ENCODE peak calls at places on chromosomes 7 and 10, in eight cellular contexts. K is RWPE1; E is MCF 10A; R is transverse colon; Y is uterus; Z is CD8-positive, alpha-beta T cell; Q is cardiac muscle cell; L is A673. H is an unnamed sample.

GRCh38 chr7:28432105-28432504 is 19.8 kb downstream of the CREB5 start:
- DNase-seq in K (no peak), L (no peak), Q (no peak), E (no peak), R (no peak), Y (peak), Z (no peak), H (no peak)

GRCh38 chr7:37971491-37971890 is 51.1 kb downstream of the EPDR1 start:
- DNase-seq in Q (no peak), E (no peak), Z (no peak), K (no peak), L (no peak), Y (no peak), R (no peak), H (no peak)

GRCh38 chr10:103757531-103758293 is 97.7 kb downstream of the SH3PXD2A start:
- DNase-seq in E (peak), R (peak), L (no peak), K (peak), Q (no peak), Z (peak), Y (no peak), H (no peak)

GRCh38 chr10:77448226-77448625 is 189.4 kb downstream of the KCNMA1 start:
- DNase-seq in L (no peak), Q (no peak), R (peak), E (no peak), K (no peak), Z (no peak), Y (no peak), H (no peak)

GRCh38 chr10:87626422-87626892 is 33.2 kb upstream of the PAPSS2 start:
- DNase-seq in K (no peak), Y (no peak), R (no peak), Q (peak), Z (no peak), L (no peak), E (no peak), H (no peak)

GRCh38 chr7:375491-375821 is 85.5 kb downstream of the FOXL3 start:
- DNase-seq in R (peak), K (no peak), Q (no peak), Z (no peak), E (no peak), Y (peak), L (no peak), H (no peak)

GRCh38 chr10:127973810-127974311 is 67.0 kb downstream of the PTPRE start:
- DNase-seq in Z (no peak), L (no peak), E (no peak), K (no peak), R (no peak), Y (no peak), Q (no peak), H (no peak)

GRCh38 chr10:344582-345200 is 209.4 kb downstream of the ZMYND11 start:
- DNase-seq in Y (no peak), Q (no peak), L (no peak), R (no peak), K (no peak), Z (no peak), E (no peak), H (no peak)

GRCh38 chr7:135459951-135460567 is 49.8 kb downstream of the CNOT4 start:
- DNase-seq in K (no peak), Y (no peak), Z (no peak), L (no peak), R (no peak), Q (no peak), E (no peak), H (no peak)

GRCh38 chr10:63763744-63764143 is 242.5 kb downstream of the REEP3 start:
- DNase-seq in R (no peak), Z (no peak), E (peak), L (no peak), Q (no peak), Y (no peak), K (peak), H (no peak)

GRCh38 chr7:134820778-134821177 is 41.3 kb downstream of the CALD1 start:
- DNase-seq in R (no peak), K (no peak), Y (no peak), Q (no peak), Z (no peak), L (no peak), E (no peak), H (no peak)

GRCh38 chr10:77428776-77429395 is 208.7 kb downstream of the KCNMA1 start:
- DNase-seq in L (peak), Z (no peak), R (peak), K (peak), Y (peak), E (peak), Q (peak), H (no peak)

GRCh38 chr10:115949282-115949844 is 323.6 kb downstream of the GFRA1 start:
- DNase-seq in R (no peak), K (no peak), Q (no peak), Z (no peak), Y (no peak), L (no peak), E (no peak), H (no peak)

GRCh38 chr10:106511917-106512316 is 652.6 kb downstream of the SORCS1 start:
- DNase-seq in L (no peak), Q (no peak), E (no peak), R (no peak), Y (no peak), Z (no peak), K (no peak), H (no peak)

GRCh38 chr10:17375936-17376584 is 78.3 kb downstream of the ST8SIA6 start:
- DNase-seq in Z (peak), L (peak), K (no peak), R (no peak), Y (no peak), E (peak), Q (peak), H (no peak)

GRCh38 chr7:131300572-131301466 is 26.9 kb upstream of the MKLN1 start:
- DNase-seq in L (no peak), Y (no peak), K (no peak), E (no peak), Q (no peak), R (no peak), Z (no peak), H (no peak)

GRCh38 chr7:40200791-40201190 is 66.0 kb downstream of the SUGCT start:
- DNase-seq in Q (no peak), R (no peak), Z (no peak), Y (no peak), E (no peak), L (no peak), K (no peak), H (no peak)

GRCh38 chr7:66140924-66141323 is 26.3 kb downstream of the CRCP start:
- DNase-seq in L (peak), R (peak), Y (peak), Z (no peak), K (peak), Q (peak), E (peak), H (no peak)

GRCh38 chr7:135745702-135746312 is 2.8 kb downstream of the FAM180A start:
- DNase-seq in Y (peak), K (peak), E (peak), Z (no peak), Q (no peak), L (no peak), R (peak), H (no peak)

GRCh38 chr10:77529050-77529576 is 108.5 kb downstream of the KCNMA1 start:
- DNase-seq in Z (no peak), K (no peak), R (no peak), Y (no peak), L (no peak), E (no peak), Q (no peak), H (no peak)

GRCh38 chr10:132687893-132688579 is 97.9 kb downstream of the NKX6-2 start:
- DNase-seq in Q (no peak), R (no peak), Y (no peak), L (no peak), K (no peak), E (no peak), Z (no peak), H (no peak)

GRCh38 chr7:4479367-4480039 is 202.6 kb upstream of the FOXK1 start:
- DNase-seq in Z (no peak), Q (peak), K (peak), Y (no peak), L (peak), E (peak), R (peak), H (no peak)

GRCh38 chr7:15314922-15315321 is 246.9 kb downstream of the AGMO start:
- DNase-seq in R (no peak), Y (no peak), E (no peak), K (no peak), Q (no peak), Z (no peak), L (no peak), H (no peak)

GRCh38 chr10:117365612-117366011 is 9.6 kb downstream of the PDZD8 start:
- DNase-seq in Y (no peak), L (no peak), K (no peak), E (peak), Z (no peak), Q (no peak), R (peak), H (no peak)

GRCh38 chr7:128121731-128122576 is 90.7 kb upstream of the LRRC4 start:
- DNase-seq in L (peak), Y (no peak), R (no peak), K (no peak), Q (no peak), E (no peak), Z (peak), H (peak)

GRCh38 chr10:130072247-130072646 is 38.4 kb downstream of the C10orf143 start:
- DNase-seq in Z (no peak), Y (no peak), L (no peak), E (no peak), Q (no peak), K (no peak), R (no peak), H (no peak)

GRCh38 chr10:130078120-130078519 is 32.5 kb downstream of the C10orf143 start:
- DNase-seq in Y (no peak), Z (no peak), K (no peak), E (no peak), Q (no peak), L (no peak), R (no peak), H (no peak)

GRCh38 chr10:130076681-130077080 is 33.9 kb downstream of the C10orf143 start:
- DNase-seq in K (no peak), L (no peak), R (no peak), Z (no peak), Y (no peak), E (no peak), Q (no peak), H (peak)

GRCh38 chr10:130073912-130074311 is 36.7 kb downstream of the C10orf143 start:
- DNase-seq in L (no peak), R (no peak), Y (no peak), Q (no peak), K (no peak), Z (no peak), E (no peak), H (no peak)

GRCh38 chr10:130074639-130075038 is 36.0 kb downstream of the C10orf143 start:
- DNase-seq in Q (no peak), E (no peak), Z (no peak), R (no peak), Y (no peak), K (peak), L (no peak), H (no peak)
- TF ChIP-seq CTCF in Q (no peak), E (no peak), Z (no peak), R (no peak), Y (no peak), K (no peak), L (peak), H (no peak)

GRCh38 chr7:1922870-1923236 is 252.8 kb downstream of the ELFN1 start:
- DNase-seq in K (no peak), Z (no peak), E (no peak), R (no peak), Q (no peak), Y (no peak), L (no peak), H (no peak)
- TF ChIP-seq CTCF in K (no peak), Z (no peak), E (no peak), R (no peak), Q (peak), Y (no peak), L (peak), H (no peak)

GRCh38 chr10:35614312-35614711 is 9.2 kb downstream of the GJD4 start:
- DNase-seq in Z (no peak), Y (no peak), R (no peak), K (no peak), L (no peak), E (no peak), Q (no peak), H (no peak)

GRCh38 chr10:35611750-35612149 is 6.6 kb downstream of the GJD4 start:
- DNase-seq in R (no peak), E (no peak), Q (no peak), L (no peak), K (no peak), Y (no peak), Z (no peak), H (no peak)

GRCh38 chr10:35612385-35613106 is 7.4 kb downstream of the GJD4 start:
- DNase-seq in L (no peak), R (no peak), Z (no peak), Y (no peak), Q (no peak), E (no peak), K (no peak), H (no peak)

GRCh38 chr10:35613107-35613440 is 7.9 kb downstream of the GJD4 start:
- DNase-seq in L (no peak), Z (no peak), Y (no peak), R (no peak), K (no peak), E (no peak), Q (no peak), H (no peak)

DNA sequence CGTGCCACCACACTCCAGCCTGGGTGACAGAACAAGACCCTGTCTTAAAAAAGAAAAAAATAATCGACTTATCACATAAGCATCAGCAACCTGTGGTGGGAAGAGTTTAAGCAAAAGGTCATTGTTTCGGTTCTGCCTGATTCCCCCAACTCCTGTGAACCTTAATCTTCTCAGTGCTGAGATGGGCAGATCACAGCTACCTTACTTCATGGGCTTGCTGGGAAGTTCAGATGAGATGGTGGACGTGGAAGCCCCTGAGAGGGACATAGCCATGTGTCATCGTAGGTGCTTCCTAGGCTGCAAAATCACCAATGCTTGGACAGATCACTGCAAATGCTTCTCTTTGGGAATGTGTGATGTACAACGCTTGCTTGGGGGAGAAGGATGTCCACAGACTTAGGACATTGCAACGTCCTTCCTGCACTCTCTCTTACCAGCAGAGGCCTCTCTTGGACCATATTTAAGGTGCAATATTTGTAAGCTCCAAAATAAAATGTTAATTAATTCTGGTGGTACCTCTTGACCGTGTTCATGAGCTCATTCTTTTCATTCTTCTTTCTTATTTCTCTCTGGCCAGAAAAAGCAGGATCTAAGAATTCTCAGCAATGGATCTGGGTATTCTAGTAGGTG is 8.6 kb downstream of the GJD4 start:
- DNase-seq in Y (no peak), L (peak), Q (peak), R (no peak), Z (no peak), K (no peak), E (peak), H (no peak)
- TF ChIP-seq CTCF in Y (no peak), L (peak), Q (peak), R (no peak), Z (no peak), K (peak), E (peak), H (peak)

GRCh38 chr10:7218974-7219373 is 191.9 kb downstream of the SFMBT2 start:
- DNase-seq in L (peak), K (no peak), Y (no peak), R (no peak), E (no peak), Z (no peak), Q (peak), H (no peak)
- TF ChIP-seq CTCF in L (no peak), K (no peak), Y (peak), R (no peak), E (no peak), Z (no peak), Q (no peak), H (peak)

GRCh38 chr7:82745820-82746219 is 302.2 kb upstream of the CACNA2D1 start:
- DNase-seq in K (no peak), R (no peak), L (no peak), Z (no peak), Q (no peak), E (no peak), Y (no peak), H (no peak)

GRCh38 chr7:82745117-82745516 is 301.5 kb upstream of the CACNA2D1 start:
- DNase-seq in E (no peak), Q (peak), Z (no peak), R (no peak), Y (no peak), L (no peak), K (no peak), H (no peak)

GRCh38 chr7:82755705-82756551 is 312.4 kb upstream of the CACNA2D1 start:
- DNase-seq in Q (no peak), R (no peak), L (no peak), K (peak), Z (no peak), E (no peak), Y (no peak), H (no peak)

GRCh38 chr7:82750007-82750406 is 306.4 kb upstream of the CACNA2D1 start:
- DNase-seq in R (no peak), K (no peak), Q (no peak), E (no peak), L (no peak), Y (no peak), Z (no peak), H (no peak)
- TF ChIP-seq CTCF in R (no peak), K (no peak), Q (no peak), E (no peak), L (no peak), Y (no peak), Z (no peak), H (no peak)

GRCh38 chr7:55534916-55535636 is 37.2 kb downstream of the VOPP1 start:
- DNase-seq in Z (no peak), R (no peak), K (no peak), L (no peak), E (no peak), Q (no peak), Y (no peak), H (no peak)
- TF ChIP-seq CTCF in Z (no peak), R (no peak), K (no peak), L (no peak), E (no peak), Q (no peak), Y (no peak), H (no peak)

GRCh38 chr10:96310359-96310669 is 6.1 kb downstream of the DNTT start:
- DNase-seq in Y (no peak), R (no peak), L (no peak), Z (no peak), E (no peak), Q (no peak), K (no peak), H (no peak)
- TF ChIP-seq CTCF in Y (no peak), R (no peak), L (no peak), Z (no peak), E (no peak), Q (no peak), K (no peak), H (no peak)